ENCODE peak calls at places on chromosomes 6 and 20, in nine cellular contexts. M is iPS-NIHi11; A is stimulated activated effector memory CD8-positive, alpha-beta T cell treated with anti-CD3 and anti-CD28 coated beads, Interleukin-12 subunit alpha, Interleukin-12 subunit beta, amount 100 ng/mL, for 72 hours; W is D341Med; V is AG09309; R is left ventricle myocardium superior; Y is stimulated activated CD4-positive, alpha-beta T cell treated with anti-CD3 and anti-CD28 coated beads, TNF-alpha, amount 100 ng/mL, for 1 hour; T is neural progenitor cell; I is ovary. F is an unnamed sample.

GRCh38 chr6:3209114-3210023 is 18.1 kb downstream of the TUBB2B start:
- DNase-seq in R (no peak), W (no peak), I (no peak), Y (no peak), M (peak), T (peak), V (peak), A (peak), F (no peak)

GRCh38 chr6:28161410-28162079 is 19.9 kb downstream of the ZKSCAN8 start:
- DNase-seq in I (peak), A (peak), V (no peak), W (peak), Y (no peak), M (peak), R (peak), T (peak), F (peak)

GRCh38 chr20:36932476-36933426 is 18.8 kb downstream of the SAMHD1 start:
- DNase-seq in V (no peak), A (no peak), T (no peak), M (no peak), Y (no peak), I (no peak), R (no peak), W (no peak), F (no peak)

GRCh38 chr6:1997702-1998101 is 247.7 kb downstream of the GMDS start:
- DNase-seq in T (no peak), M (no peak), Y (no peak), I (no peak), A (no peak), R (no peak), V (no peak), W (no peak), F (no peak)

GRCh38 chr20:63536997-63537524 is at the start of gene PTK6:
- DNase-seq in I (peak), W (no peak), A (no peak), R (peak), T (no peak), V (no peak), M (no peak), Y (no peak), F (no peak)

GRCh38 chr20:1562622-1563021 is 5.1 kb upstream of the SIRPD start:
- DNase-seq in Y (no peak), A (no peak), V (no peak), I (no peak), T (no peak), M (no peak), R (no peak), W (no peak), F (no peak)

GRCh38 chr6:105161411-105161810 is 18.4 kb downstream of the POPDC3 start:
- DNase-seq in A (no peak), Y (no peak), I (no peak), R (no peak), V (no peak), W (no peak), M (no peak), T (no peak), F (no peak)

GRCh38 chr20:43565758-43566104 is 6.9 kb downstream of the SGK2 start:
- DNase-seq in A (no peak), T (no peak), W (no peak), V (no peak), Y (no peak), R (no peak), I (no peak), M (no peak), F (no peak)

GRCh38 chr20:10696650-10697049 is 22.9 kb upstream of the JAG1 start:
- DNase-seq in A (no peak), V (no peak), M (peak), Y (no peak), R (no peak), I (no peak), T (peak), W (no peak), F (no peak)

GRCh38 chr6:128807577-128807976 is 75.4 kb upstream of the LAMA2 start:
- DNase-seq in V (no peak), T (peak), I (no peak), M (peak), Y (no peak), W (peak), A (no peak), R (no peak), F (no peak)

GRCh38 chr6:51526922-51527321 is 560.5 kb downstream of the PKHD1 start:
- DNase-seq in T (no peak), V (no peak), M (no peak), W (no peak), A (no peak), R (no peak), Y (no peak), I (no peak), F (no peak)

GRCh38 chr6:44096615-44097014 is 30.6 kb downstream of the MRPL14 start:
- DNase-seq in V (no peak), R (peak), M (peak), I (peak), T (peak), Y (peak), W (peak), A (peak), F (peak)

GRCh38 chr6:87922947-87923330 is 124.7 kb upstream of the SPACA1 start:
- DNase-seq in W (no peak), A (no peak), R (no peak), V (no peak), M (no peak), I (no peak), T (no peak), Y (no peak), F (no peak)

GRCh38 chr6:30888472-30889137 is 4.3 kb downstream of the DDR1 start:
- DNase-seq in A (no peak), Y (no peak), I (no peak), T (no peak), V (no peak), M (no peak), W (no peak), R (no peak), F (no peak)

GRCh38 chr6:2688416-2689064 is 62.2 kb downstream of the MYLK4 start:
- DNase-seq in R (no peak), V (peak), W (no peak), Y (no peak), A (no peak), I (no peak), M (no peak), T (no peak), F (no peak)

GRCh38 chr20:25195962-25196700 is 619 bp downstream of the ENTPD6 start:
- DNase-seq in T (peak), W (peak), A (no peak), R (no peak), I (no peak), Y (no peak), V (no peak), M (peak), F (peak)

GRCh38 chr6:33314943-33315752 is 1.3 kb upstream of the TAPBP start:
- DNase-seq in A (no peak), V (no peak), M (no peak), R (peak), T (peak), W (no peak), Y (no peak), I (peak), F (no peak)

GRCh38 chr6:113671440-113671839 is 185.7 kb upstream of the MARCKS start:
- DNase-seq in I (no peak), V (no peak), M (no peak), A (no peak), R (no peak), Y (no peak), T (no peak), W (no peak), F (no peak)

GRCh38 chr6:107185570-107185969 is 70.3 kb upstream of the BEND3 start:
- DNase-seq in V (no peak), R (no peak), M (peak), Y (no peak), I (peak), T (peak), A (no peak), W (peak), F (no peak)

GRCh38 chr20:5770240-5770986 is 20.2 kb downstream of the SHLD1 start:
- DNase-seq in V (no peak), Y (no peak), M (no peak), T (no peak), I (no peak), A (no peak), R (no peak), W (no peak), F (no peak)

GRCh38 chr6:132060591-132060990 is 109.4 kb upstream of the CCN2 start:
- DNase-seq in M (no peak), W (no peak), A (no peak), I (no peak), R (no peak), V (no peak), Y (no peak), T (no peak), F (no peak)

GRCh38 chr6:128053109-128053508 is 152.3 kb upstream of the THEMIS start:
- DNase-seq in Y (no peak), M (no peak), W (no peak), I (no peak), V (no peak), R (no peak), A (no peak), T (no peak), F (no peak)

GRCh38 chr6:75223461-75223860 is 17.6 kb upstream of the COL12A1 start:
- DNase-seq in M (no peak), V (no peak), T (no peak), W (no peak), I (no peak), A (no peak), Y (no peak), R (no peak), F (no peak)

GRCh38 chr6:107735906-107736635 is 88.0 kb downstream of the SCML4 start:
- DNase-seq in A (no peak), R (no peak), V (no peak), M (no peak), W (no peak), T (no peak), Y (no peak), I (no peak), F (no peak)

GRCh38 chr20:19588731-19589130 is 169.3 kb upstream of the RIN2 start:
- DNase-seq in I (peak), T (no peak), Y (no peak), M (no peak), A (no peak), R (no peak), V (no peak), W (no peak), F (no peak)

GRCh38 chr6:116355796-116356195 is 15.0 kb upstream of the DSE start:
- DNase-seq in A (no peak), W (no peak), V (no peak), Y (no peak), M (no peak), R (no peak), I (no peak), T (no peak), F (no peak)

GRCh38 chr20:5470943-5471342 is 154.2 kb upstream of the PROKR2 start:
- DNase-seq in R (no peak), T (no peak), V (no peak), A (no peak), W (no peak), Y (no peak), I (no peak), M (peak), F (no peak)

GRCh38 chr20:19205999-19206398 is 6.4 kb upstream of the SLC24A3 start:
- DNase-seq in V (no peak), Y (no peak), I (peak), W (peak), M (peak), R (peak), A (peak), T (peak), F (peak)

GRCh38 chr6:121366184-121366521 is 31.9 kb upstream of the TBC1D32 start:
- DNase-seq in M (no peak), I (no peak), T (no peak), Y (no peak), V (no peak), R (no peak), A (no peak), W (no peak), F (no peak)

GRCh38 chr20:57564951-57565642 is 4.2 kb downstream of the PCK1 start:
- DNase-seq in R (no peak), T (no peak), V (no peak), A (no peak), Y (no peak), M (no peak), W (no peak), I (no peak), F (no peak)

GRCh38 chr6:38131527-38131965 is 312.0 kb downstream of the ZFAND3 start:
- DNase-seq in Y (no peak), W (no peak), R (no peak), T (no peak), V (peak), M (no peak), A (peak), I (no peak), F (no peak)

GRCh38 chr6:96975848-96976247 is 51.3 kb downstream of the KLHL32 start:
- DNase-seq in Y (no peak), W (no peak), R (no peak), V (no peak), M (no peak), A (no peak), T (no peak), I (no peak), F (no peak)

GRCh38 chr6:34951741-34952140 is 62.7 kb downstream of the ANKS1A start:
- DNase-seq in T (no peak), R (no peak), A (no peak), V (no peak), Y (no peak), W (no peak), I (no peak), M (no peak), F (no peak)

GRCh38 chr6:70985151-70985550 is 28.3 kb upstream of the B3GAT2 start:
- DNase-seq in T (no peak), A (no peak), R (no peak), I (no peak), V (no peak), M (no peak), W (no peak), Y (no peak), F (no peak)

GRCh38 chr6:84141506-84141905 is 85.9 kb downstream of the CEP162 start:
- DNase-seq in A (no peak), R (no peak), V (no peak), I (no peak), Y (no peak), W (no peak), T (no peak), M (no peak), F (no peak)

GRCh38 chr6:50390416-50390815 is 322.9 kb upstream of the TFAP2D start:
- DNase-seq in I (no peak), T (no peak), V (no peak), M (no peak), A (no peak), Y (no peak), W (no peak), R (no peak), F (no peak)

GRCh38 chr6:34560366-34561226 is 4.5 kb upstream of the SPDEF start:
- DNase-seq in W (peak), T (no peak), V (no peak), I (no peak), R (peak), A (no peak), M (no peak), Y (no peak), F (no peak)